ENCODE peak calls at places on chromosome 1, in seven cellular contexts. B, A, V, F, L, H and P are unnamed samples.

GRCh38 chr1:24108334-24109165 is 3.4 kb downstream of the MYOM3 start:
- DNase-seq in B (no peak), A (no peak), V (no peak), F (peak; percentile 81), L (no peak), H (no peak), P (no peak)

GRCh38 chr1:14521602-14522001 is 76.9 kb upstream of the KAZN start:
- DNase-seq in B (no peak), A (no peak), V (no peak), F (no peak), L (no peak), H (no peak), P (no peak)

GRCh38 chr1:48061162-48062136 is 64.3 kb upstream of the TRABD2B start:
- DNase-seq in B (no peak), A (no peak), V (no peak), F (peak; percentile 69), L (no peak), H (no peak), P (peak; percentile 49)

GRCh38 chr1:155968670-155969069 is 9.7 kb downstream of the ARHGEF2 start:
- DNase-seq in B (no peak), A (no peak), V (no peak), F (no peak), L (peak; percentile 53), H (no peak), P (no peak)

GRCh38 chr1:90133133-90133532 is 138.2 kb downstream of the ZNF326 start:
- DNase-seq in B (no peak), A (no peak), V (no peak), F (peak; percentile 33), L (peak; percentile 55), H (no peak), P (peak; percentile 70)

GRCh38 chr1:237482777-237483176 is 407.9 kb downstream of the ZP4 start:
- DNase-seq in B (no peak), A (no peak), V (no peak), F (no peak), L (no peak), H (no peak), P (no peak)

GRCh38 chr1:200625381-200625824 is 4.9 kb upstream of the KIF14 start:
- DNase-seq in B (no peak), A (no peak), V (no peak), F (peak; percentile 54), L (no peak), H (no peak), P (peak; percentile 80)

GRCh38 chr1:113981962-113982931 is 3.0 kb downstream of the OLFML3 start:
- DNase-seq in B (no peak), A (no peak), V (no peak), F (no peak), L (no peak), H (no peak), P (no peak)

GRCh38 chr1:43306688-43307457 is 6.1 kb downstream of the TIE1 start:
- DNase-seq in B (no peak), A (no peak), V (no peak), F (no peak), L (peak; percentile 13), H (no peak), P (no peak)

GRCh38 chr1:180586671-180587155 is 27.9 kb downstream of the OVAAL start:
- DNase-seq in B (no peak), A (no peak), V (no peak), F (no peak), L (peak; percentile 97), H (no peak), P (no peak)

GRCh38 chr1:16420719-16421118 is 16.5 kb downstream of the SPATA21 start:
- DNase-seq in B (peak; percentile 14), A (no peak), V (peak; percentile 40), F (no peak), L (no peak), H (peak; percentile 54), P (peak; percentile 86)

GRCh38 chr1:153608742-153609584 is 4.0 kb downstream of the S100A16 start:
- DNase-seq in B (no peak), A (no peak), V (no peak), F (peak; percentile 96), L (no peak), H (no peak), P (no peak)